ENCODE peak calls at places on chromosomes 12 and 14, in eight cellular contexts. One of them, this sample, is unnamed.
A peak's percentile ranks its signal among the peaks of the same experiment; 100 is the strongest.

GRCh38 chr12:19177754-19178153 is 48.2 kb downstream of the PLEKHA5 start:
- DNase-seq in cardiac muscle cell: no peak
- DNase-seq in activated naive CD8-positive, alpha-beta T cell treated with anti-CD3 and anti-CD28 coated beads, Interleukin-2, amount 50 U/mL, for 24 hours: no peak
- DNase-seq in nucleus accumbens: no peak
- DNase-seq in GM03348: no peak
- DNase-seq in A549: no peak
- DNase-seq in H4: no peak
- DNase-seq in fibroblast of mammary gland: peak; percentile 46
- DNase-seq in this sample: no peak

GRCh38 chr12:27083861-27084271 is 1.5 kb upstream of the C12orf71 start:
- DNase-seq in A549: no peak
- DNase-seq in GM03348: peak; percentile 12
- DNase-seq in H4: no peak
- DNase-seq in fibroblast of mammary gland: peak; percentile 59
- DNase-seq in activated naive CD8-positive, alpha-beta T cell treated with anti-CD3 and anti-CD28 coated beads, Interleukin-2, amount 50 U/mL, for 24 hours: no peak
- DNase-seq in nucleus accumbens: no peak
- DNase-seq in cardiac muscle cell: no peak
- DNase-seq in this sample: no peak

GRCh38 chr12:81120961-81121360 is 43.1 kb downstream of the ACSS3 start:
- DNase-seq in GM03348: no peak
- DNase-seq in cardiac muscle cell: no peak
- DNase-seq in A549: no peak
- DNase-seq in nucleus accumbens: no peak
- DNase-seq in activated naive CD8-positive, alpha-beta T cell treated with anti-CD3 and anti-CD28 coated beads, Interleukin-2, amount 50 U/mL, for 24 hours: no peak
- DNase-seq in fibroblast of mammary gland: no peak
- DNase-seq in H4: no peak
- DNase-seq in this sample: no peak

GRCh38 chr14:78863143-78863542 is 693.0 kb downstream of the NRXN3 start:
- DNase-seq in H4: no peak
- DNase-seq in cardiac muscle cell: peak; percentile 81
- DNase-seq in activated naive CD8-positive, alpha-beta T cell treated with anti-CD3 and anti-CD28 coated beads, Interleukin-2, amount 50 U/mL, for 24 hours: peak; percentile 19
- DNase-seq in GM03348: peak; percentile 11
- DNase-seq in fibroblast of mammary gland: peak; percentile 51
- DNase-seq in nucleus accumbens: no peak
- DNase-seq in A549: peak; percentile 12
- DNase-seq in this sample: peak; percentile 6

GRCh38 chr14:99363051-99363450 is 91.1 kb upstream of the BCL11B start:
- DNase-seq in H4: no peak
- DNase-seq in A549: no peak
- DNase-seq in GM03348: no peak
- DNase-seq in fibroblast of mammary gland: no peak
- DNase-seq in activated naive CD8-positive, alpha-beta T cell treated with anti-CD3 and anti-CD28 coated beads, Interleukin-2, amount 50 U/mL, for 24 hours: no peak
- DNase-seq in cardiac muscle cell: no peak
- DNase-seq in nucleus accumbens: no peak
- DNase-seq in this sample: no peak

GRCh38 chr14:92751819-92752218 is 3.4 kb upstream of the LGMN start:
- DNase-seq in cardiac muscle cell: peak; percentile 22
- DNase-seq in fibroblast of mammary gland: no peak
- DNase-seq in nucleus accumbens: no peak
- DNase-seq in H4: no peak
- DNase-seq in activated naive CD8-positive, alpha-beta T cell treated with anti-CD3 and anti-CD28 coated beads, Interleukin-2, amount 50 U/mL, for 24 hours: no peak
- DNase-seq in A549: no peak
- DNase-seq in GM03348: no peak
- DNase-seq in this sample: no peak

GRCh38 chr14:99682809-99683618 is 1.1 kb upstream of the CYP46A1 start:
- DNase-seq in H4: peak; percentile 60
- DNase-seq in fibroblast of mammary gland: peak; percentile 56
- DNase-seq in GM03348: peak; percentile 91
- DNase-seq in activated naive CD8-positive, alpha-beta T cell treated with anti-CD3 and anti-CD28 coated beads, Interleukin-2, amount 50 U/mL, for 24 hours: peak; percentile 91
- DNase-seq in nucleus accumbens: peak; percentile 72
- DNase-seq in A549: peak; percentile 77
- DNase-seq in cardiac muscle cell: peak; percentile 88
- DNase-seq in this sample: peak; percentile 65

GRCh38 chr12:128607606-128608005 is 216.2 kb downstream of the SLC15A4 start:
- DNase-seq in A549: no peak
- DNase-seq in nucleus accumbens: no peak
- DNase-seq in fibroblast of mammary gland: no peak
- DNase-seq in activated naive CD8-positive, alpha-beta T cell treated with anti-CD3 and anti-CD28 coated beads, Interleukin-2, amount 50 U/mL, for 24 hours: no peak
- DNase-seq in H4: no peak
- DNase-seq in cardiac muscle cell: no peak
- DNase-seq in GM03348: no peak
- DNase-seq in this sample: no peak

GRCh38 chr12:55812088-55812487 is 5.4 kb downstream of the SARNP start:
- DNase-seq in cardiac muscle cell: no peak
- DNase-seq in activated naive CD8-positive, alpha-beta T cell treated with anti-CD3 and anti-CD28 coated beads, Interleukin-2, amount 50 U/mL, for 24 hours: no peak
- DNase-seq in GM03348: no peak
- DNase-seq in H4: no peak
- DNase-seq in nucleus accumbens: no peak
- DNase-seq in fibroblast of mammary gland: no peak
- DNase-seq in A549: no peak
- DNase-seq in this sample: no peak

GRCh38 chr14:89566644-89567411 is 149.8 kb upstream of the FOXN3 start:
- DNase-seq in A549: no peak
- DNase-seq in fibroblast of mammary gland: no peak
- DNase-seq in activated naive CD8-positive, alpha-beta T cell treated with anti-CD3 and anti-CD28 coated beads, Interleukin-2, amount 50 U/mL, for 24 hours: no peak
- DNase-seq in cardiac muscle cell: no peak
- DNase-seq in GM03348: no peak
- DNase-seq in nucleus accumbens: no peak
- DNase-seq in H4: no peak
- DNase-seq in this sample: no peak

GRCh38 chr14:63134801-63135200 is 69.4 kb upstream of the RHOJ start:
- DNase-seq in A549: peak; percentile 4
- DNase-seq in nucleus accumbens: no peak
- DNase-seq in activated naive CD8-positive, alpha-beta T cell treated with anti-CD3 and anti-CD28 coated beads, Interleukin-2, amount 50 U/mL, for 24 hours: no peak
- DNase-seq in GM03348: peak; percentile 23
- DNase-seq in H4: peak; percentile 22
- DNase-seq in fibroblast of mammary gland: peak; percentile 6
- DNase-seq in cardiac muscle cell: peak; percentile 29
- DNase-seq in this sample: no peak

GRCh38 chr12:87270894-87271293 is 758.3 kb downstream of the C12orf50 start:
- DNase-seq in activated naive CD8-positive, alpha-beta T cell treated with anti-CD3 and anti-CD28 coated beads, Interleukin-2, amount 50 U/mL, for 24 hours: no peak
- DNase-seq in fibroblast of mammary gland: no peak
- DNase-seq in H4: no peak
- DNase-seq in cardiac muscle cell: no peak
- DNase-seq in A549: peak; percentile 60
- DNase-seq in nucleus accumbens: no peak
- DNase-seq in GM03348: no peak
- DNase-seq in this sample: no peak

GRCh38 chr14:31414190-31414833 is 6.0 kb downstream of the HEATR5A start:
- DNase-seq in nucleus accumbens: no peak
- DNase-seq in H4: no peak
- DNase-seq in GM03348: peak; percentile 12
- DNase-seq in fibroblast of mammary gland: peak; percentile 40
- DNase-seq in activated naive CD8-positive, alpha-beta T cell treated with anti-CD3 and anti-CD28 coated beads, Interleukin-2, amount 50 U/mL, for 24 hours: no peak
- DNase-seq in cardiac muscle cell: no peak
- DNase-seq in A549: peak; percentile 13
- DNase-seq in this sample: no peak

GRCh38 chr12:55631056-55631455 is 5.6 kb upstream of the OR10P1 start:
- DNase-seq in activated naive CD8-positive, alpha-beta T cell treated with anti-CD3 and anti-CD28 coated beads, Interleukin-2, amount 50 U/mL, for 24 hours: no peak
- DNase-seq in H4: no peak
- DNase-seq in A549: no peak
- DNase-seq in nucleus accumbens: no peak
- DNase-seq in cardiac muscle cell: no peak
- DNase-seq in fibroblast of mammary gland: no peak
- DNase-seq in GM03348: no peak
- DNase-seq in this sample: no peak

GRCh38 chr12:32906407-32907165 is 10.0 kb upstream of the PKP2 start:
- DNase-seq in nucleus accumbens: no peak
- DNase-seq in H4: no peak
- DNase-seq in GM03348: no peak
- DNase-seq in cardiac muscle cell: no peak
- DNase-seq in fibroblast of mammary gland: no peak
- DNase-seq in activated naive CD8-positive, alpha-beta T cell treated with anti-CD3 and anti-CD28 coated beads, Interleukin-2, amount 50 U/mL, for 24 hours: no peak
- DNase-seq in A549: no peak
- DNase-seq in this sample: no peak

GRCh38 chr12:103520686-103521215 is 25.0 kb upstream of the C12orf42 start:
- DNase-seq in GM03348: no peak
- DNase-seq in nucleus accumbens: no peak
- DNase-seq in activated naive CD8-positive, alpha-beta T cell treated with anti-CD3 and anti-CD28 coated beads, Interleukin-2, amount 50 U/mL, for 24 hours: no peak
- DNase-seq in cardiac muscle cell: no peak
- DNase-seq in fibroblast of mammary gland: no peak
- DNase-seq in H4: no peak
- DNase-seq in A549: no peak
- DNase-seq in this sample: no peak

GRCh38 chr12:12024958-12025682 is 45.6 kb upstream of the BCL2L14 start:
- DNase-seq in H4: no peak
- DNase-seq in GM03348: no peak
- DNase-seq in A549: no peak
- DNase-seq in nucleus accumbens: no peak
- DNase-seq in activated naive CD8-positive, alpha-beta T cell treated with anti-CD3 and anti-CD28 coated beads, Interleukin-2, amount 50 U/mL, for 24 hours: no peak
- DNase-seq in fibroblast of mammary gland: no peak
- DNase-seq in cardiac muscle cell: no peak
- DNase-seq in this sample: no peak

GRCh38 chr12:46770501-46771183 is 55.2 kb downstream of the SLC38A4 start:
- DNase-seq in activated naive CD8-positive, alpha-beta T cell treated with anti-CD3 and anti-CD28 coated beads, Interleukin-2, amount 50 U/mL, for 24 hours: no peak
- DNase-seq in GM03348: peak; percentile 40
- DNase-seq in A549: no peak
- DNase-seq in fibroblast of mammary gland: peak; percentile 43
- DNase-seq in nucleus accumbens: no peak
- DNase-seq in H4: no peak
- DNase-seq in cardiac muscle cell: peak; percentile 56
- DNase-seq in this sample: no peak

GRCh38 chr14:86673523-86673969 is 1143.6 kb downstream of the FLRT2 start:
- DNase-seq in cardiac muscle cell: no peak
- DNase-seq in H4: no peak
- DNase-seq in GM03348: no peak
- DNase-seq in activated naive CD8-positive, alpha-beta T cell treated with anti-CD3 and anti-CD28 coated beads, Interleukin-2, amount 50 U/mL, for 24 hours: no peak
- DNase-seq in fibroblast of mammary gland: no peak
- DNase-seq in A549: no peak
- DNase-seq in nucleus accumbens: no peak
- DNase-seq in this sample: no peak

GRCh38 chr12:120737557-120738251 is 12.1 kb downstream of the ACADS start:
- DNase-seq in activated naive CD8-positive, alpha-beta T cell treated with anti-CD3 and anti-CD28 coated beads, Interleukin-2, amount 50 U/mL, for 24 hours: no peak
- DNase-seq in A549: no peak
- DNase-seq in fibroblast of mammary gland: no peak
- DNase-seq in cardiac muscle cell: peak; percentile 45
- DNase-seq in H4: no peak
- DNase-seq in nucleus accumbens: no peak
- DNase-seq in GM03348: no peak
- DNase-seq in this sample: no peak

GRCh38 chr12:12294215-12295005 is 27.6 kb upstream of the LRP6 start:
- DNase-seq in cardiac muscle cell: peak; percentile 9
- DNase-seq in A549: no peak
- DNase-seq in nucleus accumbens: no peak
- DNase-seq in H4: no peak
- DNase-seq in GM03348: peak; percentile 72
- DNase-seq in activated naive CD8-positive, alpha-beta T cell treated with anti-CD3 and anti-CD28 coated beads, Interleukin-2, amount 50 U/mL, for 24 hours: no peak
- DNase-seq in fibroblast of mammary gland: no peak
- DNase-seq in this sample: peak; percentile 87

GRCh38 chr12:58557156-58557555 is 363.1 kb downstream of the LRIG3 start:
- DNase-seq in nucleus accumbens: no peak
- DNase-seq in activated naive CD8-positive, alpha-beta T cell treated with anti-CD3 and anti-CD28 coated beads, Interleukin-2, amount 50 U/mL, for 24 hours: no peak
- DNase-seq in fibroblast of mammary gland: peak; percentile 84
- DNase-seq in H4: no peak
- DNase-seq in GM03348: peak; percentile 63
- DNase-seq in cardiac muscle cell: no peak
- DNase-seq in A549: no peak
- DNase-seq in this sample: no peak

GRCh38 chr14:102209224-102209966 is 69.7 kb downstream of the WDR20 start:
- DNase-seq in activated naive CD8-positive, alpha-beta T cell treated with anti-CD3 and anti-CD28 coated beads, Interleukin-2, amount 50 U/mL, for 24 hours: no peak
- DNase-seq in A549: peak; percentile 60
- DNase-seq in fibroblast of mammary gland: peak; percentile 34
- DNase-seq in H4: no peak
- DNase-seq in GM03348: no peak
- DNase-seq in nucleus accumbens: peak; percentile 68
- DNase-seq in cardiac muscle cell: peak; percentile 54
- DNase-seq in this sample: no peak

GRCh38 chr12:46790066-46790465 is 35.7 kb downstream of the SLC38A4 start:
- DNase-seq in nucleus accumbens: no peak
- DNase-seq in A549: no peak
- DNase-seq in cardiac muscle cell: no peak
- DNase-seq in H4: no peak
- DNase-seq in activated naive CD8-positive, alpha-beta T cell treated with anti-CD3 and anti-CD28 coated beads, Interleukin-2, amount 50 U/mL, for 24 hours: no peak
- DNase-seq in fibroblast of mammary gland: no peak
- DNase-seq in GM03348: no peak
- DNase-seq in this sample: no peak

GRCh38 chr14:20683896-20684661 is at the start of gene RNASE4:
- DNase-seq in H4: peak; percentile 89
- DNase-seq in cardiac muscle cell: peak; percentile 70
- DNase-seq in activated naive CD8-positive, alpha-beta T cell treated with anti-CD3 and anti-CD28 coated beads, Interleukin-2, amount 50 U/mL, for 24 hours: peak; percentile 83
- DNase-seq in GM03348: peak; percentile 87
- DNase-seq in fibroblast of mammary gland: peak; percentile 92
- DNase-seq in nucleus accumbens: peak; percentile 58
- DNase-seq in A549: peak; percentile 92
- DNase-seq in this sample: peak; percentile 80

GRCh38 chr12:109797905-109798669 is 35.1 kb downstream of the TRPV4 start:
- DNase-seq in H4: no peak
- DNase-seq in cardiac muscle cell: peak; percentile 12
- DNase-seq in nucleus accumbens: no peak
- DNase-seq in activated naive CD8-positive, alpha-beta T cell treated with anti-CD3 and anti-CD28 coated beads, Interleukin-2, amount 50 U/mL, for 24 hours: no peak
- DNase-seq in A549: peak; percentile 46
- DNase-seq in fibroblast of mammary gland: no peak
- DNase-seq in GM03348: no peak
- DNase-seq in this sample: no peak

GRCh38 chr14:21382886-21383847 is 652 bp downstream of the SUPT16H start:
- DNase-seq in fibroblast of mammary gland: peak; percentile 46
- DNase-seq in A549: peak; percentile 58
- DNase-seq in nucleus accumbens: peak; percentile 9
- DNase-seq in cardiac muscle cell: peak; percentile 47
- DNase-seq in GM03348: peak; percentile 63
- DNase-seq in H4: peak; percentile 38
- DNase-seq in activated naive CD8-positive, alpha-beta T cell treated with anti-CD3 and anti-CD28 coated beads, Interleukin-2, amount 50 U/mL, for 24 hours: peak; percentile 56
- DNase-seq in this sample: peak; percentile 47

GRCh38 chr12:44972746-44973421 is 78.0 kb downstream of the DBX2 start:
- DNase-seq in H4: peak; percentile 13
- DNase-seq in nucleus accumbens: no peak
- DNase-seq in A549: peak; percentile 34
- DNase-seq in activated naive CD8-positive, alpha-beta T cell treated with anti-CD3 and anti-CD28 coated beads, Interleukin-2, amount 50 U/mL, for 24 hours: peak; percentile 4
- DNase-seq in GM03348: peak; percentile 22
- DNase-seq in fibroblast of mammary gland: peak; percentile 31
- DNase-seq in cardiac muscle cell: peak; percentile 39
- DNase-seq in this sample: peak; percentile 4

GRCh38 chr14:55874785-55875184 is 243.4 kb upstream of the PELI2 start:
- DNase-seq in GM03348: no peak
- DNase-seq in nucleus accumbens: no peak
- DNase-seq in fibroblast of mammary gland: no peak
- DNase-seq in activated naive CD8-positive, alpha-beta T cell treated with anti-CD3 and anti-CD28 coated beads, Interleukin-2, amount 50 U/mL, for 24 hours: no peak
- DNase-seq in A549: no peak
- DNase-seq in cardiac muscle cell: no peak
- DNase-seq in H4: no peak
- DNase-seq in this sample: no peak

GRCh38 chr12:112151766-112152541 is 26.6 kb downstream of the TRAFD1 start:
- DNase-seq in A549: no peak
- DNase-seq in fibroblast of mammary gland: no peak
- DNase-seq in GM03348: no peak
- DNase-seq in H4: peak; percentile 2
- DNase-seq in nucleus accumbens: no peak
- DNase-seq in cardiac muscle cell: no peak
- DNase-seq in activated naive CD8-positive, alpha-beta T cell treated with anti-CD3 and anti-CD28 coated beads, Interleukin-2, amount 50 U/mL, for 24 hours: no peak
- DNase-seq in this sample: no peak

GRCh38 chr12:46385439-46385838 is 12.9 kb upstream of the SLC38A2 start:
- DNase-seq in nucleus accumbens: no peak
- DNase-seq in fibroblast of mammary gland: no peak
- DNase-seq in GM03348: no peak
- DNase-seq in A549: peak; percentile 31
- DNase-seq in activated naive CD8-positive, alpha-beta T cell treated with anti-CD3 and anti-CD28 coated beads, Interleukin-2, amount 50 U/mL, for 24 hours: no peak
- DNase-seq in cardiac muscle cell: no peak
- DNase-seq in H4: no peak
- DNase-seq in this sample: no peak

GRCh38 chr12:75959506-75959905 is 72.1 kb downstream of the PHLDA1 start:
- DNase-seq in A549: no peak
- DNase-seq in nucleus accumbens: no peak
- DNase-seq in activated naive CD8-positive, alpha-beta T cell treated with anti-CD3 and anti-CD28 coated beads, Interleukin-2, amount 50 U/mL, for 24 hours: no peak
- DNase-seq in GM03348: peak; percentile 46
- DNase-seq in H4: no peak
- DNase-seq in cardiac muscle cell: no peak
- DNase-seq in fibroblast of mammary gland: no peak
- DNase-seq in this sample: no peak